ENCODE peak calls at places on chromosomes 13 and 19, in seven cellular contexts. K, O, F, S, J, V and E are unnamed samples.

GRCh38 chr19:38229585-38230073 is 5.6 kb upstream of the DPF1 start:
- DNase-seq in S (no peak), K (peak), F (peak), J (peak), O (peak), V (peak), E (peak)

GRCh38 chr13:113743366-113744195 is 15.4 kb upstream of the TMEM255B start:
- DNase-seq in V (no peak), S (no peak), F (no peak), O (no peak), K (no peak), J (no peak), E (no peak)

GRCh38 chr13:74770361-74770760 is 636.2 kb upstream of the KLF12 start:
- DNase-seq in F (no peak), K (peak), V (no peak), J (peak), O (no peak), S (no peak), E (no peak)

GRCh38 chr19:5865772-5866171 is 4.6 kb downstream of the FUT5 start:
- DNase-seq in V (peak), K (no peak), F (no peak), S (no peak), J (no peak), O (no peak), E (no peak)

GRCh38 chr13:28100149-28101121 is at the start of gene FLT3:
- DNase-seq in S (no peak), V (peak), K (no peak), J (peak), F (peak), O (no peak), E (peak)

GRCh38 chr19:6719992-6720368 is 470 bp downstream of the C3 start:
- DNase-seq in S (no peak), J (no peak), O (no peak), F (no peak), V (no peak), K (no peak), E (no peak)

GRCh38 chr13:48653074-48654054 is at the start of gene CYSLTR2:
- DNase-seq in F (no peak), O (no peak), V (no peak), S (no peak), K (no peak), J (peak), E (no peak)

GRCh38 chr19:49442793-49443365 is 1.6 kb upstream of the SLC17A7 start:
- DNase-seq in S (peak), K (peak), J (peak), F (peak), O (peak), V (peak), E (peak)

GRCh38 chr19:13665125-13665903 is 99.0 kb upstream of the MRI1 start:
- DNase-seq in S (no peak), F (no peak), O (no peak), V (no peak), K (no peak), J (no peak), E (no peak)

GRCh38 chr19:49396738-49397505 is 8.9 kb downstream of the KASH5 start:
- DNase-seq in S (no peak), K (no peak), O (no peak), F (no peak), J (no peak), V (no peak), E (no peak)

GRCh38 chr19:1407662-1408299 is 395 bp downstream of the DAZAP1 start:
- DNase-seq in S (peak), K (peak), F (peak), J (no peak), V (no peak), O (no peak), E (no peak)

GRCh38 chr13:93625536-93625935 is 398.9 kb downstream of the GPC6 start:
- DNase-seq in J (peak), V (no peak), F (no peak), K (no peak), O (no peak), S (no peak), E (no peak)

GRCh38 chr13:50320297-50320862 is 305.1 kb downstream of the KCNRG start:
- DNase-seq in J (peak), O (no peak), K (peak), V (no peak), F (no peak), S (no peak), E (no peak)

GRCh38 chr19:46189971-46190335 is 39.6 kb upstream of the IGFL1 start:
- DNase-seq in V (no peak), K (no peak), S (no peak), F (no peak), O (no peak), J (no peak), E (no peak)

GRCh38 chr13:20442370-20442769 is 83.3 kb downstream of the CRYL1 start:
- DNase-seq in O (no peak), V (no peak), J (no peak), K (no peak), F (no peak), S (no peak), E (no peak)

GRCh38 chr13:25292301-25292700 is 5.0 kb upstream of the MTMR6 start:
- DNase-seq in F (no peak), V (no peak), J (peak), K (no peak), O (no peak), S (no peak), E (no peak)

GRCh38 chr19:5615756-5616327 is 6.7 kb downstream of the SAFB2 start:
- DNase-seq in V (no peak), O (no peak), F (no peak), K (no peak), J (no peak), S (no peak), E (no peak)

GRCh38 chr19:38089440-38089839 is 134.6 kb downstream of the DPF1 start:
- DNase-seq in V (no peak), O (no peak), S (no peak), F (no peak), J (no peak), K (no peak), E (no peak)

GRCh38 chr13:107712145-107712544 is 503.2 kb downstream of the LIG4 start:
- DNase-seq in K (no peak), J (no peak), F (no peak), V (no peak), O (no peak), S (no peak), E (no peak)

GRCh38 chr13:99290890-99291289 is 16.3 kb downstream of the GPR183 start:
- DNase-seq in V (no peak), O (no peak), F (no peak), K (no peak), S (no peak), J (no peak), E (no peak)

GRCh38 chr13:98221234-98221633 is 44.2 kb upstream of the RNF113B start:
- DNase-seq in O (no peak), J (no peak), S (no peak), K (no peak), F (no peak), V (no peak), E (no peak)

GRCh38 chr19:4023600-4024398 is 16.3 kb downstream of the PIAS4 start:
- DNase-seq in S (no peak), V (no peak), K (no peak), F (no peak), O (no peak), J (no peak), E (no peak)

GRCh38 chr19:45446295-45446694 is 21.5 kb upstream of the FOSB start:
- DNase-seq in J (peak), V (no peak), S (no peak), O (no peak), F (no peak), K (no peak), E (no peak)

GRCh38 chr13:57557979-57558529 is 73.5 kb upstream of the PCDH17 start:
- DNase-seq in J (peak), O (peak), K (no peak), F (no peak), S (no peak), V (no peak), E (peak)

GRCh38 chr19:16921766-16922591 is 33.2 kb downstream of the F2RL3 start:
- DNase-seq in V (no peak), K (no peak), O (no peak), F (peak), S (no peak), J (no peak), E (no peak)

GRCh38 chr19:1668339-1669123 is 16.1 kb upstream of the TCF3 start:
- DNase-seq in V (no peak), F (no peak), J (peak), S (no peak), K (peak), O (no peak), E (no peak)

GRCh38 chr19:9323557-9323918 is 441 bp upstream of the ZNF559 start:
- DNase-seq in K (peak), O (peak), J (peak), V (no peak), F (no peak), S (peak), E (no peak)

GRCh38 chr13:22487932-22488331 is 692.8 kb upstream of the SGCG start:
- DNase-seq in F (no peak), V (no peak), K (no peak), J (peak), S (no peak), O (no peak), E (no peak)

GRCh38 chr19:17005000-17005399 is 21.6 kb downstream of the CPAMD8 start:
- DNase-seq in O (no peak), J (no peak), S (no peak), V (no peak), F (no peak), K (no peak), E (no peak)

GRCh38 chr19:12938536-12939291 is at the start of gene CALR:
- DNase-seq in S (no peak), F (no peak), V (no peak), O (no peak), J (peak), K (peak), E (no peak)

GRCh38 chr13:46184277-46184699 is 2.3 kb upstream of the LCP1 start:
- DNase-seq in J (no peak), F (no peak), V (peak), O (peak), S (peak), K (no peak), E (no peak)

GRCh38 chr19:44757735-44758505 is 9.4 kb downstream of the BCL3 start:
- DNase-seq in F (peak), K (peak), V (peak), J (peak), S (no peak), O (no peak), E (peak)